ENCODE peak calls at places on chromosomes 16 and 17, in four cellular contexts. One of them, this sample, is unnamed.

GRCh38 chr17:80811181-80812105 is 180.2 kb upstream of the CHMP6 start:
- DNase-seq in sigmoid colon: peak; percentile 52
- DNase-seq in esophagus muscularis mucosa: no peak
- DNase-seq in A549: no peak
- DNase-seq in this sample: no peak

GRCh38 chr16:23400387-23400930 is 52.5 kb downstream of the COG7 start:
- DNase-seq in sigmoid colon: peak; percentile 34
- DNase-seq in A549: no peak
- DNase-seq in esophagus muscularis mucosa: no peak
- DNase-seq in this sample: no peak

GRCh38 chr17:72266099-72266852 is 145.5 kb downstream of the SOX9 start:
- DNase-seq in A549: no peak
- DNase-seq in sigmoid colon: no peak
- DNase-seq in esophagus muscularis mucosa: no peak
- DNase-seq in this sample: no peak

GRCh38 chr17:61715348-61715747 is 124.3 kb upstream of the NACA2 start:
- DNase-seq in A549: no peak
- DNase-seq in esophagus muscularis mucosa: no peak
- DNase-seq in sigmoid colon: no peak
- DNase-seq in this sample: no peak

GRCh38 chr17:8220783-8221662 is 10.6 kb upstream of the AURKB start:
- DNase-seq in esophagus muscularis mucosa: peak; percentile 99
- DNase-seq in A549: peak; percentile 97
- DNase-seq in sigmoid colon: peak; percentile 96
- DNase-seq in this sample: peak; percentile 90

GRCh38 chr16:27461483-27462171 is 59.7 kb downstream of the IL21R start:
- DNase-seq in esophagus muscularis mucosa: no peak
- DNase-seq in sigmoid colon: no peak
- DNase-seq in A549: no peak
- DNase-seq in this sample: no peak

GRCh38 chr17:68424861-68425260 is 32.4 kb downstream of the WIPI1 start:
- DNase-seq in esophagus muscularis mucosa: peak; percentile 26
- DNase-seq in sigmoid colon: no peak
- DNase-seq in A549: no peak
- DNase-seq in this sample: no peak

GRCh38 chr16:57996406-57997175 is 3.9 kb downstream of the ZNF319 start:
- DNase-seq in esophagus muscularis mucosa: no peak
- DNase-seq in A549: no peak
- DNase-seq in sigmoid colon: no peak
- DNase-seq in this sample: no peak

GRCh38 chr16:50531359-50531758 is 16.8 kb upstream of the NKD1 start:
- DNase-seq in sigmoid colon: no peak
- DNase-seq in esophagus muscularis mucosa: peak; percentile 42
- DNase-seq in A549: no peak
- DNase-seq in this sample: peak; percentile 5

GRCh38 chr16:50395763-50396710 is 27.2 kb upstream of the BRD7 start:
- DNase-seq in A549: no peak
- DNase-seq in sigmoid colon: no peak
- DNase-seq in esophagus muscularis mucosa: peak; percentile 86
- DNase-seq in this sample: no peak

GRCh38 chr16:30377812-30378235 is 3.2 kb downstream of the MYL11 start:
- DNase-seq in A549: peak; percentile 94
- DNase-seq in esophagus muscularis mucosa: peak; percentile 98
- DNase-seq in sigmoid colon: peak; percentile 98
- DNase-seq in this sample: peak; percentile 94

GRCh38 chr17:30236807-30237206 is 1.3 kb upstream of the SLC6A4 start:
- DNase-seq in A549: peak; percentile 70
- DNase-seq in sigmoid colon: no peak
- DNase-seq in esophagus muscularis mucosa: no peak
- DNase-seq in this sample: peak; percentile 59

GRCh38 chr17:50501054-50501453 is 7.2 kb upstream of the MYCBPAP start:
- DNase-seq in A549: peak; percentile 54
- DNase-seq in esophagus muscularis mucosa: no peak
- DNase-seq in sigmoid colon: no peak
- DNase-seq in this sample: peak; percentile 47

GRCh38 chr16:85688586-85689284 is at the start of gene GINS2:
- DNase-seq in esophagus muscularis mucosa: peak; percentile 93
- DNase-seq in A549: peak; percentile 91
- DNase-seq in sigmoid colon: peak; percentile 95
- DNase-seq in this sample: peak; percentile 93

GRCh38 chr17:40098846-40099626 is 1.4 kb downstream of the NR1D1 start:
- DNase-seq in A549: peak; percentile 99
- DNase-seq in esophagus muscularis mucosa: peak; percentile 100
- DNase-seq in sigmoid colon: peak; percentile 100
- DNase-seq in this sample: peak; percentile 100
- H3K4me1 ChIP-seq in A549: peaks cover 53% of the 10 kb centered on the region
- H3K4me1 ChIP-seq in esophagus muscularis mucosa: peaks cover 87% of the 10 kb centered on the region
- H3K4me1 ChIP-seq in sigmoid colon: peaks cover 79% of the 10 kb centered on the region
- H3K4me1 ChIP-seq in this sample: peaks cover 90% of the 10 kb centered on the region

DNA sequence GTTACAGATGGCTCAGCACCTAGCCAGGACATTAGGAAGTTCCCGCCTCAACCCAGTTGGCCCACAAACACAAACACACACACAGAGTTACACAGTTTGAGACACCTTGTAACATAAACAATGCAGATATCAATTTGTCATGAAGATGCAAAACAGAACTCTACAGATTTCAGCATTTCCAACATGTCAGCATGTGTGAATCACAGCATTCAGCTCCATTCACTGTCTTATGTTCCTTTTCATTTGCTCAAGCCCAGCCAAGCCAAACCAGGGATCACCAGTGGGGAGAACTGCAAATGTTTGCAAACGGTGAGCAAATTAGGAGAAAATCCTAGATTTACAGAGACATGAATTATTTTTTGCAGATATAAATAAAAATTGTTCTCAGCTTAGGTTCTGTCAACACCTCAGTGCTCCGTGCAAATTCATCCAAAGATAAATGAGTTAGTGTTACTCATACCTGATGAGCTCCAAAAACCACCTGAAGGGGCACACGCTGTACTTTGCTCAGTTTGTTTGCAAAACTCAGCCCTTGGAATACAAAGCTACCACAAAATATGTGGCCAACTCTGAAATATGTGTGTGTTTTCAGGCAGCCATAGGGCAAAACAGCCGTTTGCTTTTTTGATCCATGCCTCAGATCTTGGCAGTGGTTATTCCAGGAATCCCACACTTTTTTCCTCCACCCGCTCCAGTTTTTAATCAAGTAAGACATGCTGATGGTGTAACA is 16.3 kb upstream of the COX10 start:
- DNase-seq in A549: no peak
- DNase-seq in sigmoid colon: no peak
- DNase-seq in esophagus muscularis mucosa: no peak
- DNase-seq in this sample: no peak
- TF ChIP-seq EP300 in A549: no peak
- TF ChIP-seq EP300 in sigmoid colon: no peak
- TF ChIP-seq EP300 in esophagus muscularis mucosa: no peak
- TF ChIP-seq EP300 in this sample: no peak

DNA sequence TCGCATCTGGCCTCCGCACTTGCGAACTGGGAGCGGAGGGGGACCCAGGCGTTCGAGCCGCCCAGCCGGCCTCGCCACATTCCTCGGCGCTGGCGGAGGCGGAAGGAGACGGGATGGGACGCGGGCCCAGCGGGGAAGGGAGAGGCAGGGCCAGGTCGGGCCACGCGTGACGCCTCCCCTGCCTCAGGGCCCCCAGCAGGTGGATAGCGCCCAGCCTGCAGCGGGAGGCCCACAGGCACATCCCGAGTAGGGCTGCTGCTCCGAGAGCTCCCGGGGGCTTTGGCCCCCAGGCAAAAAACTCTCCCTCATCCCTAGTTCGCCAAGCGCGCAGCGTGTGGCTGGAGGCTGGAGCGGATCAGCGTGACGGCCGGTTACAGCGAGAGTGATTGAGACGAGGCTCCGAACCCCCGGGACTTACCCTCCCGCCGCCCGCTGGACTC is 790 bp downstream of the PLEKHH3 start:
- DNase-seq in A549: peak; percentile 47
- DNase-seq in sigmoid colon: peak; percentile 87
- DNase-seq in esophagus muscularis mucosa: no peak
- DNase-seq in this sample: peak; percentile 82
- TF ChIP-seq POLR2A in A549: peak; percentile 17
- TF ChIP-seq POLR2A in sigmoid colon: peak; percentile 23
- TF ChIP-seq POLR2A in esophagus muscularis mucosa: peak; percentile 24
- TF ChIP-seq POLR2A in this sample: no peak

GRCh38 chr17:42365136-42365535 is 23.1 kb downstream of the STAT3 start:
- DNase-seq in sigmoid colon: no peak
- DNase-seq in A549: peak; percentile 31
- DNase-seq in esophagus muscularis mucosa: no peak
- DNase-seq in this sample: no peak
- H3K4me1 ChIP-seq in sigmoid colon: peaks cover 71% of the 10 kb centered on the region
- H3K4me1 ChIP-seq in A549: peaks cover 73% of the 10 kb centered on the region
- H3K4me1 ChIP-seq in esophagus muscularis mucosa: peaks cover 89% of the 10 kb centered on the region
- H3K4me1 ChIP-seq in this sample: peaks cover 63% of the 10 kb centered on the region

DNA sequence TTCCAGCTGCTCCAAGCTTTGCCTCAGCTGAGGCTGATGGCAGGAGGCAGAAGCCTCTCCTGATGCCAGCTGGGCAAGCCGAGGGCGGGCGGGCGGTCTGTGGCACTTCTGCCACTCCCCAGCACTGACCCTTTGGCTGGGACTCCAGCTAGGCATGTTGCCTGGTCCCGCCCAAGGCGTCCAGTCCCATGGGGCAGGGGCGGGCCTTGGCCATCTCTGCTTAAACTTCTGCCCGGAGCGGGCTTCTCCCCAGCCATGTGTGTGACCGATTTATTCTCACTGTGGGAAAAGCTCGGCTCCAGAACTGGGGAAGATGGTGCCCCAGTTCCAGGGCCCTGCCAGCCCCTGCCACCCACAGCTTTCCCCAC is 349.1 kb downstream of the SEC14L1 start:
- DNase-seq in esophagus muscularis mucosa: peak; percentile 96
- DNase-seq in sigmoid colon: peak; percentile 96
- DNase-seq in A549: no peak
- DNase-seq in this sample: peak; percentile 86
- TF ChIP-seq EP300 in esophagus muscularis mucosa: no peak
- TF ChIP-seq EP300 in sigmoid colon: no peak
- TF ChIP-seq EP300 in A549: no peak
- TF ChIP-seq EP300 in this sample: peak; percentile 15

This sample was measured in stomach.